ENCODE peak calls at places on chromosomes 11 and 22, in six cellular contexts. W is bronchial epithelial cell, M is tibial nerve, X is stomach, F is heart right ventricle, H is HepG2. C is an unnamed sample. For H3K36me3, the result is how much of the 10 kb centered on the place peaks cover.

GRCh38 chr11:34356130-34356529 is 1.7 kb downstream of the ABTB2 start:
- DNase-seq in W (no peak), M (no peak), X (no peak), F (no peak), H (no peak), C (no peak)

GRCh38 chr11:14503023-14503422 is 3.4 kb upstream of the COPB1 start:
- DNase-seq in W (no peak), M (no peak), X (no peak), F (no peak), H (no peak), C (no peak)

GRCh38 chr11:19117760-19118097 is 761 bp downstream of the ZDHHC13 start:
- DNase-seq in W (no peak), M (no peak), X (no peak), F (no peak), H (no peak), C (no peak)

GRCh38 chr22:28299760-28300159 is 379.9 kb downstream of the TTC28 start:
- DNase-seq in W (no peak), M (no peak), X (no peak), F (peak), H (no peak), C (no peak)

GRCh38 chr11:47132981-47133380 is 43.7 kb downstream of the ARFGAP2 start:
- DNase-seq in W (no peak), M (no peak), X (no peak), F (no peak), H (no peak), C (no peak)

GRCh38 chr22:21865041-21865440 is 2.4 kb downstream of the MAPK1 start:
- DNase-seq in W (peak), M (no peak), X (peak), F (peak), H (no peak), C (no peak)

GRCh38 chr11:116661056-116661455 is 111.7 kb downstream of the BUD13 start:
- DNase-seq in W (no peak), M (no peak), X (no peak), F (no peak), H (peak), C (no peak)

GRCh38 chr11:120467627-120468026 is 43.9 kb upstream of the GRIK4 start:
- DNase-seq in W (no peak), M (no peak), X (no peak), F (no peak), H (no peak), C (no peak)

GRCh38 chr11:36135062-36135461 is 154.2 kb downstream of the COMMD9 start:
- DNase-seq in W (no peak), M (no peak), X (no peak), F (no peak), H (no peak), C (no peak)

GRCh38 chr11:128896356-128896755 is 5.2 kb downstream of the KCNJ5 start:
- DNase-seq in W (no peak), M (no peak), X (no peak), F (no peak), H (no peak), C (no peak)

GRCh38 chr22:32648486-32648885 is 153.0 kb upstream of the TIMP3 start:
- DNase-seq in W (no peak), M (no peak), X (no peak), F (no peak), H (no peak), C (no peak)

GRCh38 chr11:127017482-127017881 is 16.9 kb upstream of the KIRREL3 start:
- DNase-seq in W (peak), M (no peak), X (no peak), F (no peak), H (no peak), C (no peak)

GRCh38 chr11:126416542-126417090 is 61.1 kb downstream of the ST3GAL4 start:
- DNase-seq in W (peak), M (peak), X (peak), F (peak), H (no peak), C (peak)

GRCh38 chr11:10526974-10527918 is 13.7 kb downstream of the RNF141 start:
- DNase-seq in W (peak), M (no peak), X (no peak), F (no peak), H (no peak), C (no peak)

GRCh38 chr11:10528121-10528520 is 12.9 kb downstream of the RNF141 start:
- DNase-seq in W (no peak), M (no peak), X (no peak), F (no peak), H (no peak), C (no peak)

GRCh38 chr11:10522276-10522675 is 18.7 kb downstream of the RNF141 start:
- DNase-seq in W (no peak), M (no peak), X (no peak), F (no peak), H (no peak), C (no peak)

GRCh38 chr11:10522921-10523320 is 18.1 kb downstream of the RNF141 start:
- DNase-seq in W (peak), M (no peak), X (no peak), F (no peak), H (no peak), C (no peak)

DNA sequence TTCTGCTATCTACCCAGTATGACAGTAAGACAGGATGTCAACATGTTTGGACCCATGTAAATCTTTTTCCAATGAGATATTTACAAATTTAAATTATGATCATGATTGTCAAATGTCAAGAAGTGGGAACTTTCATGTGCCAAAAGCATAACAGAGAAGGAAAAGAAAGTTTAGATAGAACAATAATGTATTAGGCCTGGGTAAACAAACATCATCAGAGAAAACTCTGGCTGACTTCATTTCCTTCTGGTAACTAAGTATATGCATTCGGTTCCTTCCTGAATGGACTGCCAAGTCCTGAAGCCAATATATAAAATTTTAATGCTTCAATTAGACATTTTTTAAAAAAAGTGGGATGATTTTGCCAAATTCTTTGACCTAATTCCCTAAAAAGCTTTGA is 16.5 kb downstream of the RNF141 start:
- DNase-seq in W (peak), M (no peak), X (no peak), F (no peak), H (no peak), C (no peak)
- H3K36me3 ChIP-seq in W (under half), M (under half), X (under half), F (half or more), H (under half), C (under half)

GRCh38 chr11:134313379-134313778 is 18.4 kb upstream of the GLB1L2 start:
- DNase-seq in W (no peak), M (no peak), X (no peak), F (no peak), H (no peak), C (no peak)
- H3K36me3 ChIP-seq in W (under half), M (under half), X (under half), F (under half), H (under half), C (under half)

GRCh38 chr22:19815823-19816290 is 38.8 kb downstream of the GNB1L start:
- DNase-seq in W (no peak), M (no peak), X (peak), F (no peak), H (no peak), C (no peak)

GRCh38 chr22:19817561-19818263 is 37.0 kb downstream of the GNB1L start:
- DNase-seq in W (no peak), M (no peak), X (peak), F (no peak), H (no peak), C (no peak)

GRCh38 chr22:19815093-19815822 is 39.4 kb downstream of the GNB1L start:
- DNase-seq in W (no peak), M (no peak), X (peak), F (no peak), H (no peak), C (no peak)

GRCh38 chr22:19818264-19819208 is 36.1 kb downstream of the GNB1L start:
- DNase-seq in W (no peak), M (no peak), X (peak), F (no peak), H (no peak), C (no peak)

GRCh38 chr22:19816372-19817119 is 38.1 kb downstream of the GNB1L start:
- DNase-seq in W (no peak), M (no peak), X (peak), F (no peak), H (no peak), C (no peak)
- H3K36me3 ChIP-seq in W (under half), M (under half), X (under half), F (under half), H (under half), C (under half)

DNA sequence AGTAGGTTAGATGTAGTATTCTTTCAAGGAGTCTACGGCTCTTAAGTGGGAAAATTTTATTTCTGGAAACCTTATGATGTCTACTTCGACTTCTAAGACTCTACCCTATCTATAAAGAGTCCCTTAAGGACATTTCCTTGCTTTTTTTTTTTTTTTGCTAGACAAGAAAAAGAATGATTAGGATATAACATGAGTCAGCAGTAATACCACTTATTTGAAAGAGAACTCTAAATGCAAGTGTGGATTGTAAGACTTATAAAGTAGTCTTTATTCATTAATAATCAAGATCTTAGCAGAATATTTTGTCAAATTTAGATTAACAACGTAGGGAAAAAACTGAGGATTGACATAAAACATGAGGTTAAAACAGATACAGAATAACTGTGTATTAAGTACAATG is 71.0 kb downstream of the DKK3 start:
- DNase-seq in W (peak), M (no peak), X (no peak), F (no peak), H (no peak), C (no peak)
- H3K36me3 ChIP-seq in W (under half), M (under half), X (under half), F (half or more), H (under half), C (half or more)

GRCh38 chr22:36297568-36297967 is 44.6 kb downstream of the APOL1 start:
- DNase-seq in W (no peak), M (no peak), X (no peak), F (no peak), H (no peak), C (no peak)
- H3K36me3 ChIP-seq in W (half or more), M (under half), X (half or more), F (half or more), H (half or more), C (half or more)

GRCh38 chr22:17880468-17880867 is 106.2 kb upstream of the BID start:
- DNase-seq in W (no peak), M (no peak), X (no peak), F (no peak), H (no peak), C (no peak)
- H3K36me3 ChIP-seq in W (under half), M (under half), X (under half), F (half or more), H (half or more), C (under half)

DNA sequence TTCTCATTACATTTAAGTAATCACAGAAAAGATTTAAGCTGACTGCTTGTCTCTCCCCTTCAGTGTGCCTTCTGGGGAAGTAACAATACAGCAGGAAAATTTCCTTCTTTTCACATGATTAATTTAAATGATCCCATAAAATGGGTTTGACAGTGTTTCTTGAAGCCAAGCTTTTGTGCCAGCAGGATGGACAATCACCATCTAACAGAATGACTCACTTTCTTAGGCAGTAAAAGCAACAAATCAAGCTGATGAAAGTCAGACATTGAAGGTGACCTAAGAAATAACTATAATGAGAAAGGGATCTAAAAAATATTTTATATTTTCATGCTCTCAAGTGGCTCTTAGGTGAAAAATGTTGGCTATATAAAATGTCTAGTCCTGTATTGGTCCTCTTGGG is 62.9 kb upstream of the HORMAD2 start:
- DNase-seq in W (no peak), M (no peak), X (no peak), F (no peak), H (no peak), C (no peak)
- H3K36me3 ChIP-seq in W (under half), M (under half), X (half or more), F (half or more), H (half or more), C (half or more)

GRCh38 chr22:24059793-24060192 is 48.7 kb downstream of the CABIN1 start:
- DNase-seq in W (no peak), M (no peak), X (no peak), F (no peak), H (no peak), C (no peak)
- H3K36me3 ChIP-seq in W (under half), M (under half), X (half or more), F (half or more), H (half or more), C (half or more)

C was measured in CD4-positive, alpha-beta memory T cell.